ENCODE peak calls at places on chromosomes 5 and 9, in four cellular contexts. W, G, H and D are unnamed samples.

GRCh38 chr9:111559000-111559610 is 34.1 kb downstream of the ZNF483 start:
- DNase-seq in W (peak), H (peak), G (no peak), D (no peak)

GRCh38 chr5:132839426-132840301 is 9.2 kb upstream of the SHROOM1 start:
- DNase-seq in G (no peak), H (peak), W (no peak), D (no peak)

GRCh38 chr9:124216474-124217176 is 41.1 kb upstream of the NEK6 start:
- DNase-seq in W (no peak), H (no peak), G (peak), D (no peak)

GRCh38 chr5:178373711-178374110 is 141.1 kb upstream of the PHYKPL start:
- DNase-seq in G (no peak), W (no peak), H (no peak), D (no peak)

GRCh38 chr5:138978085-138978484 is 103.0 kb upstream of the LRRTM2 start:
- DNase-seq in H (no peak), W (no peak), G (no peak), D (no peak)

GRCh38 chr5:119120893-119121292 is 50.0 kb downstream of the DMXL1 start:
- DNase-seq in W (no peak), H (no peak), G (no peak), D (no peak)

GRCh38 chr5:125311743-125312142 is 565.3 kb upstream of the ZNF608 start:
- DNase-seq in G (no peak), H (peak), W (peak), D (no peak)

GRCh38 chr5:143147918-143148317 is 255.6 kb downstream of the NR3C1 start:
- DNase-seq in W (no peak), G (no peak), H (no peak), D (no peak)

GRCh38 chr5:52657231-52657645 is 130.5 kb upstream of the ITGA1 start:
- DNase-seq in H (no peak), G (no peak), W (peak), D (peak)

GRCh38 chr5:80797428-80798024 is 142.7 kb upstream of the DHFR start:
- DNase-seq in G (no peak), W (no peak), H (no peak), D (no peak)

GRCh38 chr5:76016258-76016657 is 66.9 kb upstream of the SV2C start:
- DNase-seq in H (no peak), W (no peak), G (no peak), D (no peak)

GRCh38 chr5:159208508-159209437 is 580 bp downstream of the RNF145 start:
- DNase-seq in H (no peak), W (peak), G (peak), D (no peak)

GRCh38 chr5:115463985-115464384 is 80.6 kb downstream of the FEM1C start:
- DNase-seq in W (no peak), H (no peak), G (no peak), D (no peak)

GRCh38 chr9:121895836-121896544 is 197.1 kb downstream of the TTLL11 start:
- DNase-seq in G (peak), H (no peak), W (peak), D (peak)

GRCh38 chr5:129148-129547 is 37.2 kb downstream of the PLEKHG4B start:
- DNase-seq in H (no peak), G (no peak), W (no peak), D (no peak)

GRCh38 chr5:159345861-159346260 is 15.6 kb upstream of the IL12B start:
- DNase-seq in G (no peak), H (no peak), W (no peak), D (no peak)

GRCh38 chr9:77989437-77989836 is 42.2 kb downstream of the GNAQ start:
- DNase-seq in G (no peak), H (no peak), W (no peak), D (no peak)

GRCh38 chr5:98214240-98215051 is 559.0 kb upstream of the RGMB start:
- DNase-seq in W (no peak), H (no peak), G (no peak), D (no peak)

GRCh38 chr5:175123542-175123941 is 320.4 kb downstream of the DRD1 start:
- DNase-seq in G (no peak), W (no peak), H (no peak), D (no peak)

GRCh38 chr5:139660916-139661814 is 13.0 kb downstream of the CXXC5 start:
- DNase-seq in H (peak), G (peak), W (peak), D (no peak)

GRCh38 chr5:21810737-21811316 is 1042.3 kb downstream of the CDH12 start:
- DNase-seq in H (no peak), G (no peak), W (peak), D (no peak)

GRCh38 chr5:198941-199820 is 7.9 kb downstream of the LRRC14B start:
- DNase-seq in W (no peak), H (no peak), G (no peak), D (no peak)

GRCh38 chr9:35054185-35054835 is 18.1 kb downstream of the VCP start:
- DNase-seq in W (no peak), H (no peak), G (no peak), D (no peak)

GRCh38 chr5:133293953-133294352 is 242.1 kb downstream of the HSPA4 start:
- DNase-seq in W (no peak), H (no peak), G (no peak), D (no peak)

GRCh38 chr5:126805108-126805507 is 28.2 kb downstream of the LMNB1 start:
- DNase-seq in H (peak), W (no peak), G (no peak), D (no peak)

GRCh38 chr9:122056484-122056883 is 36.6 kb downstream of the TTLL11 start:
- DNase-seq in H (no peak), W (no peak), G (no peak), D (no peak)

GRCh38 chr5:64811050-64811640 is 42.4 kb downstream of the CWC27 start:
- DNase-seq in G (no peak), H (peak), W (peak), D (peak)

DNA sequence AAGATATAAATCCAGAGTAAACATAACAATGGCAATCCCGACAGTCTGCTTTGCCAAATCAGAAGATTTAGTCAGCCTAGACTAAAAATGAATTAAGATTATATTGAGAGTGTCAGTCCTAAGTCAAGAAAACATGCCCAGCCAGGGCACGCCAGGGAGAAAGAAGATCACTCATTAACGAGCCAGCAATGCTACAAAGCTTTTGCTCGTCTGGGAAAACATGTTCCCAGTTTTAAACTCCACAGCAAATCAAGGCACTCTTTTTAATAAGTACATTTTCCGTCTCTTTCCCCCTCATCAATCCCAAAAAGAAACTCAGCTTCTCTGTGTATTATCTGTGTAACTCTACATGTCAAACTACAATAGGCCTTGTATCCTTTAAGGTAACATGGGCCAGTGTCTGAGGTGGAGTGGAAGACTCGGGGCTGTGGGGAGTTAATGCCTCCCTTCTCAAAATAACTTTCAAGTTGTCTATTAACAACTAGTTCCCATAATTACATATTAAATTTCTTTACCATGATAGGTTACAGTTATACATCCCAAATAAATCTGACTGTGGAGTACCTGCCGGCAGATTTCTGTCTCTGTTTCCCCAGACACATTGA is 40.9 kb downstream of the NFIB start:
- DNase-seq in W (no peak), H (no peak), G (no peak), D (no peak)
- H3K4me3 ChIP-seq in W (no peak), H (no peak), G (no peak), D (peak)

DNA sequence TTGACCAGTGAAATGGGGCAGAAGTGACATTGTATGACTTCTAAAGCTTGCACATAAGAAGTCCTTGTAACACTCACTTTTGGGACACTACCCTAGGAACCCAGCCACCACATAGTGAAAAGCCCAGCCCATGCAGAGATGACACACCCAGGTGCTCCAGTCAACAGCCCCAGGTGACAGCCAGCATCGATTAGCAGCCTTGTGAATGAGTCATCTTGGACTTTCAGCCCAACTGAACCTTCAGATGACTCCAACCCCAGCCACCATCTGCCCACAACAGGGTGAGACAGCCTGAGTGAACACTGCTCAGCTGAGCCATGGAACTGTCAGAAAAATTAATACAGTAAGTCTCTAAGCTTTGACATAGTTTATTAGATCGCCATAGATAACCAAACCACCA is 458.6 kb downstream of the ZSWIM6 start:
- DNase-seq in H (no peak), W (peak), G (peak), D (no peak)
- H3K27ac ChIP-seq in H (no peak), W (no peak), G (no peak), D (no peak)

GRCh38 chr5:13814293-13814692 is 130.2 kb downstream of the DNAH5 start:
- DNase-seq in W (no peak), G (no peak), H (peak), D (no peak)

DNA sequence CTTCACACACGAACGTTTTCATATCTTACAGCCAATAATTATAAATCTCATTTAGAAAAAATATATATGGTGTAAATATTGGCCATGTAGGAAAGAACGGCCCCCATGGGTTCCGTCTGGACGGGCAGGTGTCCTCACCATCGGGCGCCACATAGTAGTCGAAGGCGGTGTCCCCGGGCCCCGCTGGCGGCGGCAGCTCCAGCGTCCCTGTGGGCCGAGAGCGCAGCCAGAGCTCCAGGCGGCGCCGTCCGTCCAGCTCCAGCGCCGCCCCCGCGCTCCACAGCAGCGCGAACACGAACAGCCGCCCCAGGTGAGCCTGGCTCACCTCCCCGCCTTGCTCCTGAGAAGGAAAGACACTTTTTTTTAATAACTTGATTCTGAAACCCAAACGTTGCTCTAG is 134.6 kb downstream of the DNAH5 start:
- DNase-seq in H (no peak), G (no peak), W (no peak), D (no peak)
- H3K4me3 ChIP-seq in H (no peak), G (no peak), W (no peak), D (no peak)

GRCh38 chr5:65819215-65819904 is 97.4 kb downstream of the NLN start:
- DNase-seq in G (no peak), W (no peak), H (no peak), D (no peak)
- H3K27ac ChIP-seq in G (no peak), W (no peak), H (no peak), D (peak)

DNA sequence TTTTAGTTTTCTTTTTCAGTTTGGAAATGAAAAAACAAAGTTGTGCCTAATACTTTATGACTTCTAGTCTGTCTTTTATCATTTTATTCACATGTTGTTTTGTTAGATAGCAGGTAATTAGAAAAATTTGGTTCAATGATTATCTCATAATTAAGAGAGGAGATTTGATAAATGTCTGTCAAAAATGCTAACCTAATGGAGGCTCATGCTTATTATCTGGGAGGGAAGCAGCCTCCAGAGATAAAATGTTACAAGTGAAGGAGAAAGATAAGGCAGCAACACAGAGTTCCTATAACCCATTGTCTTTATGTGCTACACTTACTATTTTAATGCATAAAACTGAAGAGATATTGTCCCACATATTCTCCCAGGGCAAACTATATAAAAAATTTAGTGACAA is 53.5 kb downstream of the SLC27A6 start:
- DNase-seq in W (no peak), G (no peak), H (no peak), D (no peak)
- H3K4me3 ChIP-seq in W (no peak), G (no peak), H (no peak), D (no peak)

GRCh38 chr9:114445616-114446015 is 57.8 kb upstream of the AKNA start:
- DNase-seq in H (no peak), G (no peak), W (no peak), D (no peak)

GRCh38 chr9:114437401-114437893 is 49.7 kb upstream of the AKNA start:
- DNase-seq in G (no peak), W (no peak), H (no peak), D (no peak)

GRCh38 chr9:114446036-114446435 is 58.3 kb upstream of the AKNA start:
- DNase-seq in W (no peak), G (no peak), H (peak), D (no peak)

GRCh38 chr9:114446672-114447450 is 58.4 kb downstream of the WHRN start:
- DNase-seq in G (no peak), W (no peak), H (no peak), D (no peak)

GRCh38 chr9:114442022-114442421 is 54.2 kb upstream of the AKNA start:
- DNase-seq in H (no peak), G (no peak), W (no peak), D (no peak)
- H3K27ac ChIP-seq in H (no peak), G (no peak), W (no peak), D (no peak)

GRCh38 chr5:100708625-100709171 is 173.5 kb downstream of the FAM174A start:
- DNase-seq in W (no peak), G (no peak), H (no peak), D (no peak)
- H3K4me3 ChIP-seq in W (no peak), G (no peak), H (no peak), D (no peak)

GRCh38 chr5:172946146-172946545 is 13.1 kb upstream of the RPL26L1 start:
- DNase-seq in W (no peak), H (no peak), G (no peak), D (no peak)

GRCh38 chr5:172950176-172950965 is 8.9 kb upstream of the RPL26L1 start:
- DNase-seq in H (no peak), G (no peak), W (no peak), D (no peak)

GRCh38 chr5:172952034-172952511 is 7.2 kb upstream of the RPL26L1 start:
- DNase-seq in H (no peak), W (peak), G (no peak), D (no peak)

GRCh38 chr5:172951381-172952033 is 7.7 kb upstream of the RPL26L1 start:
- DNase-seq in H (no peak), G (no peak), W (no peak), D (no peak)

GRCh38 chr5:172949426-172949825 is 9.8 kb upstream of the RPL26L1 start:
- DNase-seq in G (no peak), H (no peak), W (no peak), D (no peak)
- H3K27ac ChIP-seq in G (no peak), H (no peak), W (peak), D (no peak)